ENCODE peak calls at places on chromosomes 2 and 18, in four cellular contexts. L is renal cortical epithelial cell; W is activated CD8-positive, alpha-beta memory T cell treated with anti-CD3 and anti-CD28 coated beads, Interleukin-2, amount 50 U/mL, for 4 hours; H is posterior cingulate gyrus. G is an unnamed sample.

GRCh38 chr2:19738707-19739106 is 163.1 kb downstream of the TTC32 start:
- DNase-seq in L (no peak), W (no peak), H (no peak), G (no peak)

GRCh38 chr18:49727816-49728215 is 85.5 kb downstream of the ACAA2 start:
- DNase-seq in L (no peak), W (no peak), H (no peak), G (no peak)

GRCh38 chr2:235923859-235924674 is 244.1 kb downstream of the GBX2 start:
- DNase-seq in L (no peak), W (no peak), H (no peak), G (no peak)

GRCh38 chr2:149329470-149330126 is 789 bp upstream of the LYPD6 start:
- DNase-seq in L (peak; percentile 73), W (no peak), H (no peak), G (no peak)

GRCh38 chr2:150994041-150994440 is 267.6 kb downstream of the RBM43 start:
- DNase-seq in L (no peak), W (no peak), H (no peak), G (no peak)

GRCh38 chr2:403682-404081 is 115.8 kb upstream of the ALKAL2 start:
- DNase-seq in L (no peak), W (no peak), H (no peak), G (no peak)

GRCh38 chr2:8575011-8575750 is 106.7 kb upstream of the ID2 start:
- DNase-seq in L (no peak), W (peak; percentile 59), H (peak; percentile 53), G (peak; percentile 58)

GRCh38 chr2:10269291-10269690 is 33.4 kb upstream of the HPCAL1 start:
- DNase-seq in L (no peak), W (no peak), H (no peak), G (no peak)

GRCh38 chr2:51960846-51961335 is 929.0 kb upstream of the NRXN1 start:
- DNase-seq in L (no peak), W (no peak), H (no peak), G (no peak)

GRCh38 chr2:11375025-11375688 is 30.7 kb upstream of the ROCK2 start:
- DNase-seq in L (no peak), W (no peak), H (no peak), G (no peak)

GRCh38 chr18:35334821-35335220 is 9.4 kb downstream of the ZNF24 start:
- DNase-seq in L (no peak), W (no peak), H (no peak), G (no peak)

GRCh38 chr2:24971300-24971549 is 530 bp downstream of the DNAJC27 start:
- DNase-seq in L (no peak), W (no peak), H (no peak), G (no peak)

GRCh38 chr2:132815522-132815921 is 145.5 kb upstream of the LYPD1 start:
- DNase-seq in L (peak; percentile 37), W (no peak), H (no peak), G (no peak)

GRCh38 chr18:3103576-3103975 is 90.6 kb upstream of the LPIN2 start:
- DNase-seq in L (no peak), W (no peak), H (no peak), G (no peak)

GRCh38 chr2:3628241-3628679 is 29.7 kb upstream of the ALLC start:
- DNase-seq in L (no peak), W (no peak), H (no peak), G (no peak)

GRCh38 chr18:55310044-55310676 is 277.8 kb downstream of the TCF4 start:
- DNase-seq in L (no peak), W (no peak), H (no peak), G (no peak)

GRCh38 chr2:119659601-119660342 is 19.2 kb upstream of the TMEM177 start:
- DNase-seq in L (peak; percentile 37), W (peak; percentile 41), H (no peak), G (peak; percentile 20)

GRCh38 chr2:197309369-197310231 is 980 bp downstream of the ANKRD44 start:
- DNase-seq in L (no peak), W (peak; percentile 51), H (no peak), G (peak; percentile 56)

GRCh38 chr2:209579236-209579749 is 155.4 kb downstream of the MAP2 start:
- DNase-seq in L (peak; percentile 12), W (no peak), H (peak; percentile 58), G (no peak)

GRCh38 chr18:59141294-59142068 is 1.8 kb downstream of the SEC11C start:
- DNase-seq in L (no peak), W (no peak), H (no peak), G (no peak)

GRCh38 chr2:38376346-38376682 is 759 bp downstream of the ATL2 start:
- DNase-seq in L (peak; percentile 63), W (no peak), H (no peak), G (no peak)

GRCh38 chr2:232810444-232810843 is 34.1 kb upstream of the KCNJ13 start:
- DNase-seq in L (no peak), W (no peak), H (no peak), G (no peak)

GRCh38 chr2:20241973-20242726 is 17.2 kb upstream of the SDC1 start:
- DNase-seq in L (no peak), W (peak; percentile 27), H (no peak), G (peak; percentile 23)

GRCh38 chr18:50602466-50602865 is 42.6 kb downstream of the MAPK4 start:
- DNase-seq in L (peak; percentile 48), W (no peak), H (no peak), G (no peak)

GRCh38 chr2:69514406-69514805 is 77.2 kb upstream of the NFU1 start:
- DNase-seq in L (peak; percentile 46), W (no peak), H (no peak), G (no peak)

GRCh38 chr2:160220001-160220400 is 19.9 kb upstream of the ITGB6 start:
- DNase-seq in L (no peak), W (no peak), H (no peak), G (no peak)

GRCh38 chr2:120669121-120669952 is 66.3 kb upstream of the GLI2 start:
- DNase-seq in L (peak; percentile 65), W (no peak), H (no peak), G (no peak)

GRCh38 chr2:75896779-75897366 is 186.2 kb upstream of the GCFC2 start:
- DNase-seq in L (peak; percentile 37), W (no peak), H (no peak), G (no peak)

GRCh38 chr2:200212862-200213425 is 93.5 kb upstream of the SPATS2L start:
- DNase-seq in L (no peak), W (no peak), H (no peak), G (no peak)

GRCh38 chr2:172516299-172516698 is 39.6 kb upstream of the PDK1 start:
- DNase-seq in L (peak; percentile 11), W (no peak), H (no peak), G (no peak)

GRCh38 chr2:205683179-205683978 is 1.1 kb downstream of the NRP2 start:
- DNase-seq in L (no peak), W (no peak), H (no peak), G (no peak)

GRCh38 chr2:177241771-177242135 is 22.8 kb downstream of the NFE2L2 start:
- DNase-seq in L (no peak), W (no peak), H (no peak), G (no peak)

GRCh38 chr2:241443486-241444223 is 64.7 kb downstream of the STK25 start:
- DNase-seq in L (peak; percentile 87), W (peak; percentile 91), H (no peak), G (peak; percentile 93)

GRCh38 chr2:28378679-28379392 is 13.8 kb upstream of the FOSL2 start:
- DNase-seq in L (no peak), W (no peak), H (no peak), G (peak; percentile 62)

GRCh38 chr2:111975053-111975552 is 76.7 kb downstream of the MERTK start:
- DNase-seq in L (peak; percentile 99), W (no peak), H (no peak), G (no peak)

GRCh38 chr18:43893001-43893637 is 615.8 kb upstream of the SYT4 start:
- DNase-seq in L (peak; percentile 100), W (no peak), H (no peak), G (no peak)

GRCh38 chr2:74739129-74739528 is 85.1 kb downstream of the SEMA4F start:
- DNase-seq in L (no peak), W (no peak), H (no peak), G (no peak)